ENCODE peak calls at places on chromosomes 2 and 18, in nine cellular contexts. Y, R, V, K, O, G, T, P and X are unnamed samples.
A peak's percentile ranks its signal among the peaks of the same experiment; 100 is the strongest.

GRCh38 chr2:210456571-210456970 is 20.0 kb downstream of the LANCL1 start:
- DNase-seq in Y (no peak), R (no peak), V (no peak), K (no peak), O (no peak), G (no peak), T (no peak), P (no peak), X (no peak)

GRCh38 chr2:232341739-232342126 is 36.8 kb upstream of the ALPP start:
- DNase-seq in Y (no peak), R (no peak), V (no peak), K (no peak), O (peak; percentile 26), G (no peak), T (no peak), P (no peak), X (no peak)

GRCh38 chr2:213376644-213377043 is 92.4 kb downstream of the SPAG16 start:
- DNase-seq in Y (no peak), R (no peak), V (no peak), K (no peak), O (no peak), G (no peak), T (no peak), P (no peak), X (no peak)

GRCh38 chr18:48996901-48997463 is 46.2 kb upstream of the SMAD7 start:
- DNase-seq in Y (no peak), R (peak; percentile 97), V (peak; percentile 54), K (peak; percentile 66), O (no peak), G (no peak), T (peak; percentile 95), P (peak; percentile 93), X (peak; percentile 72)

GRCh38 chr2:71528749-71529148 is 75.4 kb downstream of the DYSF start:
- DNase-seq in Y (peak; percentile 37), R (no peak), V (no peak), K (no peak), O (peak; percentile 53), G (no peak), T (no peak), P (no peak), X (no peak)

GRCh38 chr2:68272246-68272987 is 20.1 kb upstream of the PPP3R1 start:
- DNase-seq in Y (no peak), R (no peak), V (no peak), K (no peak), O (no peak), G (no peak), T (no peak), P (no peak), X (no peak)

GRCh38 chr2:1772868-1773267 is 28.6 kb upstream of the PXDN start:
- DNase-seq in Y (no peak), R (no peak), V (no peak), K (no peak), O (no peak), G (no peak), T (no peak), P (no peak), X (peak; percentile 88)

GRCh38 chr18:13543811-13544732 is 182.3 kb downstream of the FAM210A start:
- DNase-seq in Y (no peak), R (no peak), V (no peak), K (no peak), O (no peak), G (no peak), T (no peak), P (no peak), X (no peak)

GRCh38 chr2:203594541-203594940 is 59.4 kb upstream of the RAPH1 start:
- DNase-seq in Y (no peak), R (peak; percentile 39), V (peak; percentile 45), K (peak; percentile 61), O (no peak), G (no peak), T (peak; percentile 87), P (no peak), X (no peak)

GRCh38 chr2:54372361-54372760 is 83.8 kb upstream of the SPTBN1 start:
- DNase-seq in Y (no peak), R (no peak), V (no peak), K (no peak), O (no peak), G (no peak), T (no peak), P (no peak), X (no peak)

GRCh38 chr2:10865841-10866240 is 45.9 kb upstream of the KCNF1 start:
- DNase-seq in Y (no peak), R (no peak), V (no peak), K (no peak), O (no peak), G (no peak), T (no peak), P (no peak), X (no peak)

DNA sequence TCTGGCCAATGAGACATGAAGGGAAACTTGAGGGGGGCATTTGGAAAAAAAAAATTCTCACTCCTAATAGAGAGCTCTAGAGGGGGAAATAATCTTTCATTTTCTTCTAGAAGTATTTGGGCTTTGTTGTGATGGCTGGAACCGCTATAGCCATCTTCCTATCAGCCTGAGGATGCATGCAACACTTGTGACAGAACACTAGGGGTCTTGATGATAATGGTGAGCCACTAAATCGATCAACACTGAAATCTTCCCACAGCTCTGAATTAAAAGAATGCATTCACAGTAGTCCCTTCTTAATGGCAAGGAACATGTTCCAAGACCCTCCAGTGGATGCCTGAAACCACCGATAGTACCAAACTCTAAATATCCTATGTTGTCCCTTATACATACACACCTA is 325.3 kb downstream of the LNPK start:
- DNase-seq in Y (no peak), R (no peak), V (no peak), K (no peak), O (no peak), G (no peak), T (no peak), P (no peak), X (no peak)
- TF ChIP-seq CTCF in Y (no peak), R (no peak), V (no peak), K (no peak), O (no peak), G (peak; percentile 17), T (no peak), P (no peak), X (no peak)

GRCh38 chr18:54261894-54262293 is 7.4 kb upstream of the POLI start:
- DNase-seq in Y (no peak), R (no peak), V (peak; percentile 25), K (no peak), O (peak; percentile 83), G (no peak), T (no peak), P (no peak), X (no peak)
- H3K4me3 ChIP-seq in Y (no peak overlapping the region), R (no peak overlapping the region), V (no peak overlapping the region), K (no peak overlapping the region), O (no peak overlapping the region), G (no peak overlapping the region), T (no peak overlapping the region), P (no peak overlapping the region), X (no peak overlapping the region)

GRCh38 chr2:127661072-127661618 is 14.2 kb downstream of the LIMS2 start:
- DNase-seq in Y (no peak), R (no peak), V (peak; percentile 84), K (no peak), O (peak; percentile 54), G (no peak), T (peak; percentile 87), P (no peak), X (no peak)

GRCh38 chr2:127660291-127660578 is 14.3 kb downstream of the GPR17 start:
- DNase-seq in Y (no peak), R (no peak), V (no peak), K (no peak), O (peak; percentile 22), G (no peak), T (no peak), P (no peak), X (no peak)

GRCh38 chr2:127662937-127663565 is 12.3 kb downstream of the LIMS2 start:
- DNase-seq in Y (peak; percentile 62), R (no peak), V (no peak), K (no peak), O (peak; percentile 57), G (no peak), T (no peak), P (no peak), X (no peak)

GRCh38 chr2:127663566-127664064 is 11.7 kb downstream of the LIMS2 start:
- DNase-seq in Y (peak; percentile 61), R (no peak), V (no peak), K (no peak), O (peak; percentile 48), G (no peak), T (no peak), P (no peak), X (no peak)

DNA sequence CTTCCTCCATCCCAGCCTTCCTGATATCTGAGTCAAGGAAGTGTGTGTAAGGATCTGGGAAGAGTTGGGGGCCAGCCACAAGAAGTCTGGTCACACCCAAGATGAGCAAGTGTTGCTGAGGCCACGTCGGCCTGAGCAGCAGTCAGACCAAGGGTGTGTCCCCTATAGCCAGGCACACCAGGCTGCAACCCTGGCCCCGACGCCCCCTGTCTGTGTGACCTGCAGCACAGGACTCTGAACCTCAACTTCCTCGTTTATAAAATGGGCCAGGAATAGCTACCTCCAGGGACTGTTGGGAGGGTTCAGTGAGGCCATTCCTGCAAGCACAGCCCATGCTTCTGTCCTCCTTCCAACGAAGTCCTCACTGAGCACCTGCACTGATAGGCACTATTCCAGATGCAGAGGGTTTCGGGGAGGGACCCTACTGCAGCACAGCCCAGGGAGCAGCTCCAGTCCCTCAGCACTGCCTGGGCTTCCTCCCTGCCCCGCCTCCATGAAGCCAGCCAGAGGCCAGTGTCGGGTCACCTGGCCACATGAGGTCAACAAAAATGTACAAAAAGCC is 13.3 kb downstream of the LIMS2 start:
- DNase-seq in Y (peak; percentile 72), R (no peak), V (peak; percentile 24), K (no peak), O (peak; percentile 66), G (no peak), T (peak; percentile 32), P (no peak), X (no peak)
- TF ChIP-seq CTCF in Y (no peak), R (no peak), V (no peak), K (no peak), O (no peak), G (no peak), T (no peak), P (no peak), X (no peak)

GRCh38 chr2:42888321-42888720 is 95.9 kb upstream of the HAAO start:
- DNase-seq in Y (no peak), R (no peak), V (no peak), K (no peak), O (no peak), G (no peak), T (no peak), P (no peak), X (no peak)

GRCh38 chr2:42893047-42893758 is 100.8 kb upstream of the HAAO start:
- DNase-seq in Y (no peak), R (no peak), V (no peak), K (no peak), O (no peak), G (no peak), T (no peak), P (no peak), X (no peak)

GRCh38 chr2:42886921-42887320 is 94.5 kb upstream of the HAAO start:
- DNase-seq in Y (peak; percentile 62), R (no peak), V (no peak), K (no peak), O (no peak), G (no peak), T (no peak), P (no peak), X (no peak)

DNA sequence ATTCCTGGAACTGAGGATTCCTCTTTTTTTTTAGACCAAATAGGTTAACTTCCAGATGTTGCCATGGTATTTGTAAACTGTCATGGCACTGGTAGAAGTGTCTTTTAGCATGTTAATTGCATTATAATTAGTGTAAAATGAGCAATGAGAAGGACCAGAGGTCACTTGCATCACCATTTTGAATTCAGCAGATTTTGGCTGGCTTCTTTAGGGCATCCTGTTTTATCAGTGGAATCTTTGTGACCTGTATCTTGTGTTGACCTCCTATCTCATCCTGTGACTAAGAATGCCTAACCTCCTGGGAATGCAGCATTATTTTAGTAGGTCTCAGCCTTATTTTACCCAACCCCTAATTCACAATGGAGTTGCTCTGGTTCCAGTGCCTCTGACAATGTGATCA is 96.5 kb upstream of the HAAO start:
- DNase-seq in Y (no peak), R (no peak), V (no peak), K (no peak), O (no peak), G (no peak), T (no peak), P (no peak), X (no peak)
- H3K4me3 ChIP-seq in Y (no peak overlapping the region), R (no peak overlapping the region), V (no peak overlapping the region), K (no peak overlapping the region), O (no peak overlapping the region), G (no peak overlapping the region), T (no peak overlapping the region), P (no peak overlapping the region), X (no peak overlapping the region)